ENCODE peak calls at places on chromosomes 5 and 9, in seven cellular contexts. X, Q, T, E, S, B and H are unnamed samples.

GRCh38 chr9:19162956-19163355 is 35.7 kb upstream of the PLIN2 start:
- DNase-seq in X (no peak), Q (no peak), T (no peak), E (no peak), S (peak; percentile 74), B (peak; percentile 45), H (peak; percentile 40)

GRCh38 chr5:74240783-74241750 is 399.5 kb downstream of the ENC1 start:
- DNase-seq in X (no peak), Q (no peak), T (no peak), E (no peak), S (no peak), B (no peak), H (no peak)

GRCh38 chr9:135670721-135671590 is 7.8 kb downstream of the LCN9 start:
- DNase-seq in X (no peak), Q (no peak), T (no peak), E (no peak), S (peak; percentile 52), B (no peak), H (peak; percentile 63)

GRCh38 chr9:137156567-137157375 is 13.1 kb downstream of the LRRC26 start:
- DNase-seq in X (no peak), Q (peak; percentile 46), T (no peak), E (no peak), S (no peak), B (no peak), H (no peak)

GRCh38 chr5:33065146-33065545 is 354.0 kb downstream of the NPR3 start:
- DNase-seq in X (no peak), Q (no peak), T (no peak), E (no peak), S (no peak), B (no peak), H (no peak)

GRCh38 chr9:121285835-121286687 is 18.1 kb downstream of the GSN start:
- DNase-seq in X (no peak), Q (peak; percentile 44), T (peak; percentile 52), E (peak; percentile 80), S (peak; percentile 82), B (peak; percentile 67), H (no peak)

GRCh38 chr5:14551211-14551610 is 30.4 kb upstream of the OTULINL start:
- DNase-seq in X (no peak), Q (no peak), T (no peak), E (no peak), S (no peak), B (no peak), H (no peak)

GRCh38 chr5:82165740-82166530 is 112.2 kb downstream of the RPS23 start:
- DNase-seq in X (peak; percentile 74), Q (peak; percentile 65), T (peak; percentile 44), E (peak; percentile 64), S (peak; percentile 79), B (peak; percentile 74), H (no peak)

GRCh38 chr9:111691686-111692329 is 30.4 kb downstream of the GNG10 start:
- DNase-seq in X (no peak), Q (no peak), T (no peak), E (no peak), S (no peak), B (no peak), H (no peak)

GRCh38 chr9:122406264-122406890 is 35.6 kb downstream of the PTGS1 start:
- DNase-seq in X (no peak), Q (no peak), T (no peak), E (no peak), S (no peak), B (no peak), H (no peak)

GRCh38 chr5:151740336-151740942 is 18.0 kb downstream of the ATOX1 start:
- DNase-seq in X (peak; percentile 77), Q (peak; percentile 29), T (peak; percentile 29), E (peak; percentile 71), S (peak; percentile 69), B (peak; percentile 83), H (no peak)

GRCh38 chr9:112408285-112408684 is 28.4 kb downstream of the HSDL2 start:
- DNase-seq in X (no peak), Q (no peak), T (no peak), E (no peak), S (no peak), B (no peak), H (no peak)

GRCh38 chr9:137745541-137745991 is 126.8 kb downstream of the EHMT1 start:
- DNase-seq in X (no peak), Q (no peak), T (no peak), E (no peak), S (no peak), B (no peak), H (peak; percentile 93)

GRCh38 chr5:26237489-26237888 is 800.9 kb downstream of the CDH9 start:
- DNase-seq in X (no peak), Q (no peak), T (no peak), E (no peak), S (no peak), B (no peak), H (no peak)
- H3K9me3 ChIP-seq in X (no peaks in the 10 kb centered on the region), Q (peaks cover 8% of the 10 kb centered on the region), T (no peaks in the 10 kb centered on the region), E (no peaks in the 10 kb centered on the region), S (no peaks in the 10 kb centered on the region), B (no peaks in the 10 kb centered on the region), H (no peaks in the 10 kb centered on the region)

GRCh38 chr5:95081500-95082355 is 203.2 kb downstream of the MCTP1 start:
- DNase-seq in X (no peak), Q (peak; percentile 59), T (peak; percentile 26), E (peak; percentile 47), S (no peak), B (no peak), H (peak; percentile 84)
- TF ChIP-seq POLR2A in X (peak; percentile 52), Q (no peak), T (peak; percentile 53), E (no peak), S (no peak), B (peak; percentile 69), H (peak; percentile 69)

GRCh38 chr5:58273705-58274104 is 186.2 kb downstream of the PLK2 start:
- DNase-seq in X (no peak), Q (no peak), T (no peak), E (no peak), S (no peak), B (no peak), H (no peak)
- H3K36me3 ChIP-seq in X (no peaks in the 10 kb centered on the region), Q (no peaks in the 10 kb centered on the region), T (no peaks in the 10 kb centered on the region), E (no peaks in the 10 kb centered on the region), S (no peaks in the 10 kb centered on the region), B (no peaks in the 10 kb centered on the region), H (no peaks in the 10 kb centered on the region)

GRCh38 chr5:41983284-41983683 is 58.2 kb downstream of the FBXO4 start:
- DNase-seq in X (no peak), Q (no peak), T (no peak), E (no peak), S (no peak), B (no peak), H (no peak)
- H3K9me3 ChIP-seq in X (no peaks in the 10 kb centered on the region), Q (no peaks in the 10 kb centered on the region), T (no peaks in the 10 kb centered on the region), E (peaks cover 21% of the 10 kb centered on the region), S (no peaks in the 10 kb centered on the region), B (no peaks in the 10 kb centered on the region), H (no peaks in the 10 kb centered on the region)